ENCODE peak calls at places on chromosomes 11 and 22, in four cellular contexts. L, R, Y and E are unnamed samples.

GRCh38 chr11:27363576-27364115 is 631 bp upstream of the CCDC34 start:
- DNase-seq in L (no peak), R (no peak), Y (no peak), E (no peak)

GRCh38 chr11:111718436-111719325 is 47.5 kb downstream of the PPP2R1B start:
- DNase-seq in L (peak; percentile 52), Y (no peak), R (no peak), E (no peak)

GRCh38 chr22:25548866-25549464 is 15.5 kb upstream of the GRK3 start:
- DNase-seq in L (no peak), R (no peak), Y (no peak), E (peak; percentile 38)

GRCh38 chr11:57434640-57435546 is 8.0 kb upstream of the SLC43A3 start:
- DNase-seq in R (no peak), L (peak; percentile 97), Y (no peak), E (no peak)

GRCh38 chr11:111429066-111429506 is 50.0 kb upstream of the POU2AF1 start:
- DNase-seq in R (peak; percentile 60), L (peak; percentile 81), Y (peak; percentile 87), E (peak; percentile 75)

GRCh38 chr22:37186228-37186996 is 1.6 kb downstream of the C1QTNF6 start:
- DNase-seq in L (peak; percentile 92), R (peak; percentile 38), Y (peak; percentile 68), E (no peak)

GRCh38 chr11:109423114-109423859 is 1.3 kb downstream of the C11orf87 start:
- DNase-seq in L (peak; percentile 42), R (no peak), Y (no peak), E (no peak)

GRCh38 chr22:23098718-23099524 is 28.6 kb downstream of the GNAZ start:
- DNase-seq in L (no peak), R (no peak), Y (no peak), E (peak; percentile 84)

GRCh38 chr22:27726726-27727449 is 74.7 kb downstream of the MN1 start:
- DNase-seq in R (no peak), L (peak; percentile 78), Y (no peak), E (peak; percentile 60)

GRCh38 chr11:124835918-124836317 is 29.3 kb upstream of the ROBO3 start:
- DNase-seq in Y (no peak), R (no peak), L (no peak), E (no peak)

GRCh38 chr11:2825261-2825885 is 60.2 kb downstream of the CDKN1C start:
- DNase-seq in R (no peak), Y (no peak), L (peak; percentile 75), E (peak; percentile 70)

GRCh38 chr22:19663821-19664325 is 50.4 kb upstream of the SEPTIN5 start:
- DNase-seq in Y (no peak), R (no peak), L (peak; percentile 72), E (peak; percentile 57)

GRCh38 chr11:114295676-114296081 is 520 bp upstream of the NNMT start:
- DNase-seq in Y (no peak), L (no peak), R (no peak), E (no peak)

GRCh38 chr11:114298701-114299090 is 2.5 kb downstream of the NNMT start:
- DNase-seq in R (no peak), Y (no peak), L (peak; percentile 67), E (no peak)

GRCh38 chr11:114297806-114298700 is 1.9 kb downstream of the NNMT start:
- DNase-seq in Y (no peak), L (peak; percentile 74), R (no peak), E (no peak)

GRCh38 chr11:114296190-114296978 is at the start of gene NNMT:
- DNase-seq in R (no peak), Y (no peak), L (peak; percentile 99), E (peak; percentile 38)

GRCh38 chr11:114296979-114297372 is 777 bp downstream of the NNMT start:
- DNase-seq in R (no peak), Y (no peak), L (peak; percentile 41), E (no peak)
- H3K4me3 ChIP-seq in R (no peak overlapping the region), Y (no peak overlapping the region), L (no peak overlapping the region), E (no peak overlapping the region)

GRCh38 chr11:67174311-67174710 is 55.2 kb downstream of the KDM2A start:
- DNase-seq in Y (no peak), L (no peak), R (no peak), E (no peak)

GRCh38 chr11:67178878-67179277 is 59.8 kb downstream of the KDM2A start:
- DNase-seq in R (no peak), L (peak; percentile 37), Y (no peak), E (no peak)

GRCh38 chr11:67178421-67178820 is 59.4 kb downstream of the KDM2A start:
- DNase-seq in R (no peak), Y (no peak), L (no peak), E (no peak)

GRCh38 chr11:67179892-67180490 is 60.9 kb downstream of the KDM2A start:
- DNase-seq in R (no peak), L (no peak), Y (no peak), E (no peak)

GRCh38 chr11:67177399-67178281 is 58.6 kb downstream of the KDM2A start:
- DNase-seq in L (no peak), Y (no peak), R (no peak), E (no peak)
- H3K4me3 ChIP-seq in L (no peak overlapping the region), Y (no peak overlapping the region), R (no peak overlapping the region), E (no peak overlapping the region)

GRCh38 chr11:15893080-15893492 is 463.3 kb downstream of the SOX6 start:
- DNase-seq in Y (no peak), L (peak; percentile 60), R (no peak), E (no peak)

GRCh38 chr11:15897211-15897960 is 459.0 kb downstream of the SOX6 start:
- DNase-seq in Y (no peak), R (no peak), L (peak; percentile 66), E (no peak)

GRCh38 chr11:15901046-15901445 is 455.3 kb downstream of the SOX6 start:
- DNase-seq in R (no peak), L (peak; percentile 68), Y (no peak), E (peak; percentile 47)

GRCh38 chr11:15896026-15896425 is 460.3 kb downstream of the SOX6 start:
- DNase-seq in R (no peak), L (no peak), Y (no peak), E (no peak)

GRCh38 chr11:15896544-15896943 is 459.8 kb downstream of the SOX6 start:
- DNase-seq in L (no peak), R (no peak), Y (no peak), E (no peak)
- H3K4me3 ChIP-seq in L (no peak overlapping the region), R (no peak overlapping the region), Y (no peak overlapping the region), E (no peak overlapping the region)

GRCh38 chr22:39401301-39401631 is 1.7 kb downstream of the TAB1 start:
- DNase-seq in R (no peak), L (no peak), Y (no peak), E (no peak)

GRCh38 chr22:39409630-39410029 is 10.1 kb downstream of the TAB1 start:
- DNase-seq in R (no peak), L (no peak), Y (no peak), E (no peak)

GRCh38 chr22:39408807-39409206 is 9.2 kb downstream of the TAB1 start:
- DNase-seq in R (no peak), L (no peak), Y (no peak), E (no peak)

GRCh38 chr22:39408173-39408572 is 8.6 kb downstream of the TAB1 start:
- DNase-seq in Y (no peak), L (no peak), R (no peak), E (no peak)

DNA sequence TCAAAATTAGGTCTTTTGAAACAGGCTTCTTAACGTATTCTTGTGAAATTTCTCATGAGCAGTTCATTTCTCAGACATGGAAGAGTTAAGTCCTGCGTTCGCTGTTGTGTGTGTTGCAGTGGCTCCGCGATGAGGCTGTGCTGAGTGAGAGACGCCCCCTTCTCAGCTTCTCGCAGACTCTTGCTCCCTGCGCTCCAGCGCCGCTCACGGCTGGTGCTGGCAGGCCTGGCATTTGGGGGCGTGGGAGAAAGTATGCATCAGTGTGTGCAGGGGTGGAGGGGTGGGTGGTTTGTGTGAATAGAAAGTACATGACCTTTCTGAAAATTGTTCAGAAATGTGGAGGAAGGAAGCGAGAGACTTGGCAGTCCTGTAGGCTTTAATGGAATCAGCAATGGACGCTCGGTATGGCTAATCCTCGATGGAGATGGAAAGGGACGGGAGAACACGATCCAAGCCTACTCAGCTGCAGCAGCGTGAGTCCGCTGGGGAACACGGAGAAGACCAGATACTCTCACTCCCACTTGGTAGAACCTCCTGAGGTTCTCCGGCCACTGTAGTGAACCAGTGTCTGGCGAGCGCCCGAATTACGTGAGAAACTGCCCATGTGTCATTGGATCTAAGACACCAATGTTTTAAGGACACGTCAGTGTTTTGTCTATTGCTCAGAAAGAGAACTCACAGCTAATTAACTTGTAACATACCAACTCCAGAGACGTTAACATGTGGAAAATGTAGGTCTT is 5.9 kb downstream of the TAB1 start:
- DNase-seq in R (no peak), Y (no peak), L (peak; percentile 78), E (peak; percentile 53)
- H3K4me3 ChIP-seq in R (no peak overlapping the region), Y (no peak overlapping the region), L (no peak overlapping the region), E (no peak overlapping the region)

GRCh38 chr11:131486937-131487336 is 116.5 kb downstream of the NTM start:
- DNase-seq in Y (no peak), L (no peak), R (no peak), E (no peak)
- H3K4me3 ChIP-seq in Y (no peak overlapping the region), L (no peak overlapping the region), R (no peak overlapping the region), E (no peak overlapping the region)

DNA sequence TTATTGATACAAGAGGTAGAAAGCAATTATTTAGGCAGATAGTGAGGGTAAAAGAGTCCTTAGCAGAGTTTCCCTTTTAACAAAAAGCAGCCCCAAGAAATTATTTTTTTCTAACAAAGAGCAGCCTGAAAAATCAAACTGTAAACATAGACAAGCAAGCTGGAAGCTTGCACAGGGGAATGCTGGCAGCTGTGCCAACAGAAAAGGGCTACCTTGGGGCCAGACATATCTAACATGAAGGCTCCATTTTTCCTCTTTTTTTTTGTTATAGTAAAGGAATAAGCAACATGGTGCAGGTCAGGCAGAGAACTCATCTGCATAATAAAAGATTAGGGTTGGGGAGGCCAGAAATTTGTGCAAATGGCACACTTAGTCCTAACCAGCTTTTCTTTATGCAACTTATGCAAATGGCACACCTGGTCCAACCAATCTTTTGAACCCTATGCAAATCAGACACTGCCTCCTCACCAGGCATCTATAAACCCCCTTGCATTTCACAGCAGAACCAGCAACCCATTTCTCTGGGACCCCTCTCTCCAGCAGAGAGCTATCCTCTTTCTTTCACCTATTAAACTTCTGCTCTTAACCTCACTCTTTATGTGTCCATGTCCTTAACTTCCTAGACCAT is 41.8 kb downstream of the PDGFD start:
- DNase-seq in R (no peak), L (no peak), Y (no peak), E (no peak)
- H3K4me3 ChIP-seq in R (no peak overlapping the region), L (no peak overlapping the region), Y (no peak overlapping the region), E (no peak overlapping the region)